ENCODE peak calls at places on chromosomes 4 and X, in five cellular contexts. C is AG09309; N is retina; R is GM12891; P is activated CD4-positive, alpha-beta T cell treated with anti-CD3 and anti-CD28 coated beads for 36 hours. Z is an unnamed sample.

GRCh38 chr4:179196511-179196910 is 1754.3 kb upstream of the AGA start:
- DNase-seq in C (no peak), P (no peak), R (no peak), N (peak), Z (peak)

GRCh38 chrX:109697855-109698254 is 35.2 kb downstream of the ACSL4 start:
- DNase-seq in C (no peak), P (no peak), N (no peak), R (no peak), Z (no peak)

GRCh38 chr4:127668770-127669169 is 36.0 kb downstream of the INTU start:
- DNase-seq in R (no peak), N (no peak), P (no peak), C (no peak), Z (no peak)

GRCh38 chrX:79559290-79559689 is 192.2 kb upstream of the ITM2A start:
- DNase-seq in C (no peak), N (no peak), R (no peak), P (no peak), Z (no peak)

GRCh38 chrX:129472116-129472515 is 51.2 kb downstream of the SMARCA1 start:
- DNase-seq in C (no peak), R (no peak), N (no peak), P (no peak), Z (no peak)

GRCh38 chr4:16692021-16692420 is 206.4 kb downstream of the LDB2 start:
- DNase-seq in P (no peak), N (no peak), R (no peak), C (no peak), Z (no peak)

GRCh38 chr4:47839259-47839658 is 1.4 kb upstream of the CORIN start:
- DNase-seq in R (peak), C (peak), N (peak), P (peak), Z (no peak)

GRCh38 chr4:70511365-70511764 is 7.0 kb upstream of the AMTN start:
- DNase-seq in C (no peak), P (no peak), N (no peak), R (no peak), Z (no peak)

GRCh38 chrX:1368385-1368698 is 23.6 kb downstream of the SLC25A6 start:
- DNase-seq in N (no peak), P (no peak), C (no peak), R (no peak), Z (no peak)

Z was measured in non-pigmented ciliary epithelial cell.